ENCODE peak calls at places on chromosomes 11 and 22, in six cellular contexts. One of them, this sample, is unnamed.

GRCh38 chr11:69150175-69150574 is 5.6 kb upstream of the SMIM38 start:
- DNase-seq in activated CD8-positive, alpha-beta memory T cell treated with anti-CD3 and anti-CD28 coated beads, Interleukin-2, amount 50 U/mL, for 4 hours: no peak
- DNase-seq in AG09309: no peak
- DNase-seq in activated CD4-positive, alpha-beta T cell treated with anti-CD3 and anti-CD28 coated beads for 36 hours: no peak
- DNase-seq in NCI-H2029 treated with DMSO at 0.1 percent for 48 hours: no peak
- DNase-seq in SJSA1: no peak
- DNase-seq in this sample: no peak

GRCh38 chr11:129592191-129592590 is 216.5 kb downstream of the BARX2 start:
- DNase-seq in activated CD8-positive, alpha-beta memory T cell treated with anti-CD3 and anti-CD28 coated beads, Interleukin-2, amount 50 U/mL, for 4 hours: no peak
- DNase-seq in SJSA1: no peak
- DNase-seq in AG09309: no peak
- DNase-seq in NCI-H2029 treated with DMSO at 0.1 percent for 48 hours: no peak
- DNase-seq in activated CD4-positive, alpha-beta T cell treated with anti-CD3 and anti-CD28 coated beads for 36 hours: no peak
- DNase-seq in this sample: no peak

GRCh38 chr22:21030621-21031544 is 1.5 kb downstream of the SLC7A4 start:
- DNase-seq in AG09309: no peak
- DNase-seq in NCI-H2029 treated with DMSO at 0.1 percent for 48 hours: no peak
- DNase-seq in activated CD4-positive, alpha-beta T cell treated with anti-CD3 and anti-CD28 coated beads for 36 hours: no peak
- DNase-seq in activated CD8-positive, alpha-beta memory T cell treated with anti-CD3 and anti-CD28 coated beads, Interleukin-2, amount 50 U/mL, for 4 hours: no peak
- DNase-seq in SJSA1: no peak
- DNase-seq in this sample: no peak

GRCh38 chr11:74783241-74783871 is 34.7 kb downstream of the RNF169 start:
- DNase-seq in activated CD8-positive, alpha-beta memory T cell treated with anti-CD3 and anti-CD28 coated beads, Interleukin-2, amount 50 U/mL, for 4 hours: no peak
- DNase-seq in NCI-H2029 treated with DMSO at 0.1 percent for 48 hours: no peak
- DNase-seq in SJSA1: no peak
- DNase-seq in activated CD4-positive, alpha-beta T cell treated with anti-CD3 and anti-CD28 coated beads for 36 hours: no peak
- DNase-seq in AG09309: peak
- DNase-seq in this sample: peak

GRCh38 chr22:23700706-23701105 is 9.9 kb downstream of the RGL4 start:
- DNase-seq in activated CD8-positive, alpha-beta memory T cell treated with anti-CD3 and anti-CD28 coated beads, Interleukin-2, amount 50 U/mL, for 4 hours: no peak
- DNase-seq in activated CD4-positive, alpha-beta T cell treated with anti-CD3 and anti-CD28 coated beads for 36 hours: peak
- DNase-seq in NCI-H2029 treated with DMSO at 0.1 percent for 48 hours: no peak
- DNase-seq in SJSA1: no peak
- DNase-seq in AG09309: no peak
- DNase-seq in this sample: no peak

GRCh38 chr11:84628871-84629625 is 998.1 kb downstream of the DLG2 start:
- DNase-seq in activated CD4-positive, alpha-beta T cell treated with anti-CD3 and anti-CD28 coated beads for 36 hours: no peak
- DNase-seq in activated CD8-positive, alpha-beta memory T cell treated with anti-CD3 and anti-CD28 coated beads, Interleukin-2, amount 50 U/mL, for 4 hours: no peak
- DNase-seq in SJSA1: no peak
- DNase-seq in NCI-H2029 treated with DMSO at 0.1 percent for 48 hours: no peak
- DNase-seq in AG09309: no peak
- DNase-seq in this sample: no peak

GRCh38 chr22:29480512-29481264 is 670 bp downstream of the NEFH start:
- DNase-seq in NCI-H2029 treated with DMSO at 0.1 percent for 48 hours: no peak
- DNase-seq in activated CD8-positive, alpha-beta memory T cell treated with anti-CD3 and anti-CD28 coated beads, Interleukin-2, amount 50 U/mL, for 4 hours: no peak
- DNase-seq in AG09309: no peak
- DNase-seq in SJSA1: no peak
- DNase-seq in activated CD4-positive, alpha-beta T cell treated with anti-CD3 and anti-CD28 coated beads for 36 hours: peak
- DNase-seq in this sample: peak

GRCh38 chr11:726278-726915 is 20.4 kb downstream of the EPS8L2 start:
- DNase-seq in SJSA1: no peak
- DNase-seq in AG09309: no peak
- DNase-seq in activated CD8-positive, alpha-beta memory T cell treated with anti-CD3 and anti-CD28 coated beads, Interleukin-2, amount 50 U/mL, for 4 hours: peak
- DNase-seq in NCI-H2029 treated with DMSO at 0.1 percent for 48 hours: peak
- DNase-seq in activated CD4-positive, alpha-beta T cell treated with anti-CD3 and anti-CD28 coated beads for 36 hours: peak
- DNase-seq in this sample: peak

GRCh38 chr22:40666151-40666848 is 13.0 kb upstream of the MCHR1 start:
- DNase-seq in AG09309: peak
- DNase-seq in SJSA1: no peak
- DNase-seq in activated CD4-positive, alpha-beta T cell treated with anti-CD3 and anti-CD28 coated beads for 36 hours: no peak
- DNase-seq in NCI-H2029 treated with DMSO at 0.1 percent for 48 hours: no peak
- DNase-seq in activated CD8-positive, alpha-beta memory T cell treated with anti-CD3 and anti-CD28 coated beads, Interleukin-2, amount 50 U/mL, for 4 hours: no peak
- DNase-seq in this sample: no peak

GRCh38 chr11:126601550-126602215 is 246.2 kb downstream of the ST3GAL4 start:
- DNase-seq in activated CD8-positive, alpha-beta memory T cell treated with anti-CD3 and anti-CD28 coated beads, Interleukin-2, amount 50 U/mL, for 4 hours: no peak
- DNase-seq in NCI-H2029 treated with DMSO at 0.1 percent for 48 hours: no peak
- DNase-seq in SJSA1: no peak
- DNase-seq in AG09309: no peak
- DNase-seq in activated CD4-positive, alpha-beta T cell treated with anti-CD3 and anti-CD28 coated beads for 36 hours: no peak
- DNase-seq in this sample: no peak

GRCh38 chr11:75532200-75532972 is 6.6 kb upstream of the GDPD5 start:
- DNase-seq in activated CD4-positive, alpha-beta T cell treated with anti-CD3 and anti-CD28 coated beads for 36 hours: peak
- DNase-seq in activated CD8-positive, alpha-beta memory T cell treated with anti-CD3 and anti-CD28 coated beads, Interleukin-2, amount 50 U/mL, for 4 hours: peak
- DNase-seq in AG09309: no peak
- DNase-seq in SJSA1: peak
- DNase-seq in NCI-H2029 treated with DMSO at 0.1 percent for 48 hours: peak
- DNase-seq in this sample: peak

GRCh38 chr22:21593406-21594232 is 26.1 kb downstream of the UBE2L3 start:
- DNase-seq in SJSA1: no peak
- DNase-seq in NCI-H2029 treated with DMSO at 0.1 percent for 48 hours: no peak
- DNase-seq in activated CD8-positive, alpha-beta memory T cell treated with anti-CD3 and anti-CD28 coated beads, Interleukin-2, amount 50 U/mL, for 4 hours: no peak
- DNase-seq in activated CD4-positive, alpha-beta T cell treated with anti-CD3 and anti-CD28 coated beads for 36 hours: no peak
- DNase-seq in AG09309: no peak
- DNase-seq in this sample: no peak

This sample was measured in PC-9.